ENCODE peak calls at places on chromosomes 7 and 10, in six cellular contexts. K, F, T, G, U and L are unnamed samples. For H3K27me3, the result is how much of the 10 kb centered on the place peaks cover.

GRCh38 chr10:70348228-70348850 is 34.1 kb downstream of the LRRC20 start:
- DNase-seq in G (peak), F (peak), T (peak), U (no peak), K (no peak), L (no peak)

GRCh38 chr10:132636358-132636757 is 98.8 kb downstream of the INPP5A start:
- DNase-seq in G (no peak), T (no peak), K (peak), U (no peak), F (no peak), L (no peak)

GRCh38 chr10:21526952-21527633 is 1.6 kb upstream of the SKIDA1 start:
- DNase-seq in U (no peak), T (peak), F (peak), G (peak), K (peak), L (no peak)

GRCh38 chr7:100682991-100683658 is 9.6 kb downstream of the GNB2 start:
- DNase-seq in F (no peak), G (no peak), K (no peak), U (no peak), T (no peak), L (no peak)

GRCh38 chr10:93006435-93007039 is 54.1 kb upstream of the CYP26C1 start:
- DNase-seq in K (no peak), U (no peak), G (no peak), T (peak), F (peak), L (no peak)

GRCh38 chr7:24827589-24827988 is 70.3 kb upstream of the GSDME start:
- DNase-seq in U (no peak), F (no peak), G (no peak), K (no peak), T (peak), L (peak)

GRCh38 chr10:7915923-7916322 is 97.6 kb downstream of the TAF3 start:
- DNase-seq in G (no peak), U (no peak), T (peak), K (no peak), F (no peak), L (peak)

GRCh38 chr10:62025901-62026879 is 124.7 kb downstream of the ARID5B start:
- DNase-seq in G (no peak), U (no peak), T (peak), F (no peak), K (no peak), L (no peak)

GRCh38 chr7:101114492-101114891 is 12.4 kb upstream of the SERPINE1 start:
- DNase-seq in G (no peak), T (peak), F (no peak), U (no peak), K (no peak), L (no peak)

GRCh38 chr10:100656479-100656878 is 88.9 kb upstream of the PAX2 start:
- DNase-seq in U (no peak), F (peak), K (no peak), T (no peak), G (no peak), L (no peak)

GRCh38 chr7:646951-647350 is 79.5 kb upstream of the DNAAF5 start:
- DNase-seq in K (no peak), G (no peak), U (no peak), T (no peak), F (no peak), L (no peak)

GRCh38 chr7:133775201-133775600 is 351.9 kb upstream of the LRGUK start:
- DNase-seq in F (no peak), G (no peak), K (no peak), T (no peak), U (no peak), L (no peak)

GRCh38 chr7:2978403-2978802 is 65.3 kb downstream of the CARD11 start:
- DNase-seq in G (no peak), T (peak), F (peak), U (no peak), K (peak), L (no peak)

GRCh38 chr7:149766215-149766614 is 7.2 kb downstream of the ZNF467 start:
- DNase-seq in G (no peak), F (no peak), U (no peak), K (no peak), T (no peak), L (no peak)

GRCh38 chr7:2939193-2939885 is 95.2 kb upstream of the GNA12 start:
- DNase-seq in F (no peak), T (peak), K (no peak), G (no peak), U (no peak), L (no peak)

GRCh38 chr10:12186324-12186723 is 9.4 kb downstream of the NUDT5 start:
- DNase-seq in F (no peak), K (no peak), U (no peak), T (peak), G (no peak), L (no peak)

GRCh38 chr10:23694921-23695824 is 256.3 kb downstream of the OTUD1 start:
- DNase-seq in G (no peak), U (no peak), K (no peak), T (no peak), F (peak), L (no peak)

GRCh38 chr10:23693895-23694294 is 255.0 kb downstream of the OTUD1 start:
- DNase-seq in G (no peak), U (no peak), F (peak), T (no peak), K (no peak), L (no peak)

GRCh38 chr10:23695825-23696420 is 257.0 kb downstream of the OTUD1 start:
- DNase-seq in U (no peak), G (no peak), F (no peak), T (no peak), K (no peak), L (no peak)

GRCh38 chr10:23694446-23694920 is 255.6 kb downstream of the OTUD1 start:
- DNase-seq in U (no peak), T (no peak), G (no peak), K (no peak), F (peak), L (no peak)

GRCh38 chr10:23696476-23696875 is 257.6 kb downstream of the OTUD1 start:
- DNase-seq in U (no peak), G (no peak), T (peak), K (no peak), F (no peak), L (no peak)
- H3K4me3 ChIP-seq in U (no peak), G (no peak), T (no peak), K (no peak), F (no peak), L (no peak)

DNA sequence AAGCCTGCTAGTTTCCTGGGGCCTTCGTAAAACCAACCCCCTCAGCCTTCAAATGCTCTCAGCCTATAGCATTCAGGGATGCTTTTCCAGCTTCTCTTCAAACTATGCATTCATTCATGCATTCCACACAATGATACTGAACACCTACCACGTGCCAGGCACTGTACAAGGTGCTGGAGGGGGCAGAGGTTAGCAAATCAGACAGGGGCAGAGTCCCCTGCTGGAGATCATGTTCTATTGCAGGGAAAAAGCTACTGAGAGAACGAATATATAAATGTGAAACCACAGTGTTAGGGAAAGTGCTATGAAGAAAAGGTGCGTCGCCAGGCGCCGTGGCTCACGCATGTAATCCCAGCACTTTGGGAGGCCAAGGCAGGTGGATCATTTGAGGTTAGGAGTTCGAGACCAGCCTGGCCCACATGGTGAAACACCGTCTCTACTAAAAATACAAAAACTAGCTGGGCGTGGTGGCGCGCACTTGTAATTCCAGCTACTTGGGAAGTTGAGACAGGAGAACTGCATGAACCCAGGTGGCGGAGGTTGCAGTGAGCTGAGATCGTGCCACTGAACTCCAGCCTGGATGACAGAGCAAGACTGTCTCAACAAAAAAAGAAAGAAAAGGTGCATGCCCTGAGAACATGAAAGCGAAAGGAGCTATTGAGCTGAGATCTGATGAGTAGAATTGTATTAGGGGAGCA is 64.6 kb upstream of the CALN1 start:
- DNase-seq in G (no peak), F (no peak), K (no peak), U (no peak), T (no peak), L (no peak)
- TF ChIP-seq CTCF in G (no peak), F (no peak), K (no peak), U (no peak), T (no peak), L (no peak)

GRCh38 chr7:93426297-93426696 is 148.2 kb downstream of the CALCR start:
- DNase-seq in F (no peak), G (no peak), K (no peak), U (no peak), T (no peak), L (no peak)
- H3K27me3 ChIP-seq in F (under half), G (under half), K (under half), U (under half), T (half or more), L (under half)

DNA sequence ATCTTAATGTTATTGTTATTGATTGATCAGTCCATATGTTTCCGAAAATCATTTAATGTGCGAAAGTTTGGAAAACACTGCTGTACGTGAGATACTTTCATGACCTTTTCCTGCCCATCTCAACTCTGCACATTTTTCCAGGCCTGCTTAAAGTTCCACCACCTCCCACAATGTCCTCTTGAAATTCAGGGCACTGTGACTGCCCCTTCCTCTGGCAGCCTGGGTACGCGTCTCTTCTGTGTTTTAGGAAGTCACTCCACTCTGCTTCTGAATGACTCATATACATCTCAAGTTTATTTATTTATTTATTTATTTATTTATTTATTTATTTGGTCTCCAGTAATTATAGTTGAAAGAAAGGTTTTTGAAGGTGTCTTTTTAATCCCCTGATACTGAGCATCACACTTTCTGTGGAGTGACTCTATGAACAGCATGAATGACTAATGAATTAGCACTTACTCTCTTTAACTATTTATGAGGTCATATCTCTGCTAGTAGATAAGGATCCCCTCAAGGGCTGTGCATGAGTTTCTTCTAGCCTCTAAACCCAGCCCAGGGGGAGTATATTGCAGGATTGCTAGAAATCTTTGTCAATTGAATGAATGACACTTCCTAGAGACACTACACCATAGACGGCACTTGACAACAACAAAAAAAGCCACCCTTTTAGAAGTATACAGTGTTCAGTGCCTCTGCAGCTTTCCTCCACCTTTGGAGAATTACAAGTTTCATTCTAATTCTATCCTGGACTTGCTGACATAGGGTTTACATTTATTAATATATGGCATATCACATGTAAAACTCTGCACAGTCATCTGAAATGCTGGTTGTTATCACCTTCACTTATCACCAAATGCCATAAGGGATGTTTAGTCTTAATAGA is 2.2 kb downstream of the MACC1 start:
- DNase-seq in G (no peak), K (no peak), U (no peak), F (peak), T (peak), L (no peak)
- H3K4me3 ChIP-seq in G (no peak), K (no peak), U (peak), F (peak), T (peak), L (no peak)

GRCh38 chr10:50614444-50615137 is 9.2 kb downstream of the SGMS1 start:
- DNase-seq in F (peak), G (no peak), K (no peak), T (peak), U (no peak), L (no peak)
- TF ChIP-seq CTCF in F (peak), G (no peak), K (peak), T (peak), U (peak), L (peak)